ENCODE peak calls at places on chromosome 4, in six cellular contexts. One of them, this sample, is unnamed. For H3K4me1, the result is how much of the 10 kb centered on the place peaks cover.

GRCh38 chr4:152684007-152684406 is 4.2 kb upstream of the TMEM154 start:
- DNase-seq in aorta: no peak
- DNase-seq in sigmoid colon: no peak
- DNase-seq in cardiac muscle cell: peak
- DNase-seq in neuronal stem cell: no peak
- DNase-seq in left ventricle myocardium inferior: peak
- DNase-seq in this sample: no peak

GRCh38 chr4:3388461-3389185 is 53.1 kb upstream of the HGFAC start:
- DNase-seq in aorta: peak
- DNase-seq in sigmoid colon: peak
- DNase-seq in cardiac muscle cell: peak
- DNase-seq in neuronal stem cell: no peak
- DNase-seq in left ventricle myocardium inferior: peak
- DNase-seq in this sample: peak

GRCh38 chr4:10587697-10588096 is 96.9 kb downstream of the CLNK start:
- DNase-seq in aorta: no peak
- DNase-seq in sigmoid colon: no peak
- DNase-seq in cardiac muscle cell: no peak
- DNase-seq in neuronal stem cell: no peak
- DNase-seq in left ventricle myocardium inferior: no peak
- DNase-seq in this sample: no peak

GRCh38 chr4:164734476-164734875 is 19.5 kb upstream of the SMIM31 start:
- DNase-seq in aorta: no peak
- DNase-seq in sigmoid colon: no peak
- DNase-seq in cardiac muscle cell: no peak
- DNase-seq in neuronal stem cell: no peak
- DNase-seq in left ventricle myocardium inferior: no peak
- DNase-seq in this sample: no peak

GRCh38 chr4:90318208-90318607 is 191.0 kb downstream of the CCSER1 start:
- DNase-seq in aorta: no peak
- DNase-seq in sigmoid colon: no peak
- DNase-seq in cardiac muscle cell: no peak
- DNase-seq in neuronal stem cell: no peak
- DNase-seq in left ventricle myocardium inferior: no peak
- DNase-seq in this sample: no peak

GRCh38 chr4:3411676-3412075 is 30.1 kb upstream of the HGFAC start:
- DNase-seq in aorta: peak
- DNase-seq in sigmoid colon: peak
- DNase-seq in cardiac muscle cell: no peak
- DNase-seq in neuronal stem cell: no peak
- DNase-seq in left ventricle myocardium inferior: no peak
- DNase-seq in this sample: peak

GRCh38 chr4:3680656-3681055 is 85.5 kb upstream of the ADRA2C start:
- DNase-seq in aorta: peak
- DNase-seq in sigmoid colon: peak
- DNase-seq in cardiac muscle cell: no peak
- DNase-seq in neuronal stem cell: no peak
- DNase-seq in left ventricle myocardium inferior: no peak
- DNase-seq in this sample: peak

GRCh38 chr4:24557036-24558022 is 27.0 kb downstream of the DHX15 start:
- DNase-seq in aorta: no peak
- DNase-seq in sigmoid colon: no peak
- DNase-seq in cardiac muscle cell: no peak
- DNase-seq in neuronal stem cell: no peak
- DNase-seq in left ventricle myocardium inferior: no peak
- DNase-seq in this sample: no peak

GRCh38 chr4:8044699-8045098 is 105.0 kb upstream of the AFAP1 start:
- DNase-seq in aorta: no peak
- DNase-seq in sigmoid colon: no peak
- DNase-seq in cardiac muscle cell: no peak
- DNase-seq in neuronal stem cell: no peak
- DNase-seq in left ventricle myocardium inferior: no peak
- DNase-seq in this sample: no peak

GRCh38 chr4:169249214-169249973 is 21.4 kb downstream of the SH3RF1 start:
- DNase-seq in aorta: no peak
- DNase-seq in sigmoid colon: no peak
- DNase-seq in cardiac muscle cell: no peak
- DNase-seq in neuronal stem cell: no peak
- DNase-seq in left ventricle myocardium inferior: no peak
- DNase-seq in this sample: no peak

GRCh38 chr4:95524184-95524583 is 24.6 kb downstream of the UNC5C start:
- DNase-seq in aorta: no peak
- DNase-seq in sigmoid colon: no peak
- DNase-seq in cardiac muscle cell: no peak
- DNase-seq in neuronal stem cell: no peak
- DNase-seq in left ventricle myocardium inferior: no peak
- DNase-seq in this sample: no peak

GRCh38 chr4:131091896-131092295 is 1995.9 kb downstream of the C4orf33 start:
- DNase-seq in aorta: no peak
- DNase-seq in sigmoid colon: no peak
- DNase-seq in cardiac muscle cell: peak
- DNase-seq in neuronal stem cell: peak
- DNase-seq in left ventricle myocardium inferior: no peak
- DNase-seq in this sample: no peak

GRCh38 chr4:6592804-6593563 is 18.0 kb downstream of the MAN2B2 start:
- DNase-seq in aorta: no peak
- DNase-seq in sigmoid colon: no peak
- DNase-seq in cardiac muscle cell: no peak
- DNase-seq in neuronal stem cell: no peak
- DNase-seq in left ventricle myocardium inferior: no peak
- DNase-seq in this sample: no peak

GRCh38 chr4:149630079-149630478 is 185.6 kb downstream of the IQCM start:
- DNase-seq in aorta: no peak
- DNase-seq in sigmoid colon: no peak
- DNase-seq in cardiac muscle cell: no peak
- DNase-seq in neuronal stem cell: no peak
- DNase-seq in left ventricle myocardium inferior: no peak
- DNase-seq in this sample: no peak

GRCh38 chr4:15043226-15043625 is 40.9 kb downstream of the CPEB2 start:
- DNase-seq in aorta: no peak
- DNase-seq in sigmoid colon: no peak
- DNase-seq in cardiac muscle cell: no peak
- DNase-seq in neuronal stem cell: no peak
- DNase-seq in left ventricle myocardium inferior: no peak
- DNase-seq in this sample: no peak

GRCh38 chr4:76694056-76694455 is 203.9 kb downstream of the SOWAHB start:
- DNase-seq in aorta: no peak
- DNase-seq in sigmoid colon: no peak
- DNase-seq in cardiac muscle cell: no peak
- DNase-seq in neuronal stem cell: no peak
- DNase-seq in left ventricle myocardium inferior: no peak
- DNase-seq in this sample: no peak
- H3K4me1 ChIP-seq in aorta: under half
- H3K4me1 ChIP-seq in sigmoid colon: under half
- H3K4me1 ChIP-seq in cardiac muscle cell: under half
- H3K4me1 ChIP-seq in neuronal stem cell: under half
- H3K4me1 ChIP-seq in left ventricle myocardium inferior: under half
- H3K4me1 ChIP-seq in this sample: under half

DNA sequence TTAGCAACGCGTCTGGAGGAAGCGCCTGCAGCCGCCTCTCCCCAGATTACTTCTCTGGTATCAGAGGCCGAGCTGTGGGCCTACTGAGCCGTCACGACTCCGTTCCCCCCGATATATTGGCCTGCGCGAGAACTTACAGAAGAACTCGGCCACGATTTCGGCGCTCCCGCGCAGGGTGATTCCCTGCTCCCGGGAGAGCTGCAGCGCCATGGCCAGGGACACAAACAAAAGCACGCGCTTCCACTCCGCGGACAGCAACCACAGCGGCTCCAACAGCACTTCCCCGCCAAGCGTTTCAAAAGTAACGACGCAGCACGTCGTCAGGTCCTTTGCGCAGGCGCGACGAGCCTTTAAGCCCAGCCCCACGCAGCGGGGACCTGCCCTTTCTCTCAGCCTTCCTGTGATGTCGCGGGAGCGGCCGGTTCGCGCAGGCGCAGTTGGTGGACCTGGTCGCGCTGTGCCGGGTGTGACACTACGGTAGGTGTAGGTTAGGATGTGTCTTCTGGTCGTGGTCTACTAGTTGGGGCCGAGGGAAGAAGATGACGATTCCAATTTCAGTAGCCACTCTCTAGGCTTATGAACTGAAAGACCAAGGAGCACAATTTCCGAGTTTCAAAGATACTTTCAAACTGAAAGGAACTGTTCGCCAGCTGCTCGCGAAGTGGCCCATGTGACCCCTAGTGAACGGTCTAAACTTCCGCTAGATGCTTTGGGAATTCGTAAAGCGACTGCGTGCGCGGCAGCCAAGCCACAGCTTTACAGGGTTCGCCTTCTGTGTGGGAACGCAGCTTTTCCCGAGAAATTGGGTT is at the start of gene MAD2L1:
- DNase-seq in aorta: peak
- DNase-seq in sigmoid colon: peak
- DNase-seq in cardiac muscle cell: peak
- DNase-seq in neuronal stem cell: peak
- DNase-seq in left ventricle myocardium inferior: peak
- DNase-seq in this sample: peak
- H3K4me3 ChIP-seq in aorta: peak
- H3K4me3 ChIP-seq in sigmoid colon: peak
- H3K4me3 ChIP-seq in cardiac muscle cell: peak
- H3K4me3 ChIP-seq in neuronal stem cell: peak
- H3K4me3 ChIP-seq in left ventricle myocardium inferior: peak
- H3K4me3 ChIP-seq in this sample: peak

DNA sequence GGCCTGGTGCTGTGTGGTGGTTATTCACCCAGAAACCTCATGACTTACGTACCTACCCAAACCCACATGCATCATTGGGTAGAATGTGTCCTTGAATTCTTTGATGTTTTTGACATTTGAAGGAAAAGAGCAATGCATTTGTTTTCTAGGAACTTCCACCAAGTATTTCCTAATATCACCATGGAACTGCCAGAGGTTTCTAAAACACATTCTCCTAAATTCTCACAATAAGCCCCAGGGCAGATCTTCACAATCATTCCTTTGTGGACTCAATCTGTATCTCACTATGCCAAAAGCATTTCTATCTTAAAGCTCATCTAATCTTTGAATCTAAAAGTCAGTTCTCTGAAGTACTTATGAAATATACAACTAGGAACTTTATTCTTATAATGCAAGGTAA is 8.3 kb upstream of the ODAM start:
- DNase-seq in aorta: no peak
- DNase-seq in sigmoid colon: no peak
- DNase-seq in cardiac muscle cell: no peak
- DNase-seq in neuronal stem cell: no peak
- DNase-seq in left ventricle myocardium inferior: no peak
- DNase-seq in this sample: no peak
- H3K4me1 ChIP-seq in aorta: under half
- H3K4me1 ChIP-seq in sigmoid colon: under half
- H3K4me1 ChIP-seq in cardiac muscle cell: under half
- H3K4me1 ChIP-seq in neuronal stem cell: under half
- H3K4me1 ChIP-seq in left ventricle myocardium inferior: under half
- H3K4me1 ChIP-seq in this sample: under half

GRCh38 chr4:88600129-88600849 is 8.0 kb downstream of the HERC3 start:
- DNase-seq in aorta: no peak
- DNase-seq in sigmoid colon: no peak
- DNase-seq in cardiac muscle cell: no peak
- DNase-seq in neuronal stem cell: no peak
- DNase-seq in left ventricle myocardium inferior: no peak
- DNase-seq in this sample: no peak
- H3K4me3 ChIP-seq in aorta: no peak
- H3K4me3 ChIP-seq in sigmoid colon: no peak
- H3K4me3 ChIP-seq in cardiac muscle cell: no peak
- H3K4me3 ChIP-seq in neuronal stem cell: no peak
- H3K4me3 ChIP-seq in left ventricle myocardium inferior: peak
- H3K4me3 ChIP-seq in this sample: peak

DNA sequence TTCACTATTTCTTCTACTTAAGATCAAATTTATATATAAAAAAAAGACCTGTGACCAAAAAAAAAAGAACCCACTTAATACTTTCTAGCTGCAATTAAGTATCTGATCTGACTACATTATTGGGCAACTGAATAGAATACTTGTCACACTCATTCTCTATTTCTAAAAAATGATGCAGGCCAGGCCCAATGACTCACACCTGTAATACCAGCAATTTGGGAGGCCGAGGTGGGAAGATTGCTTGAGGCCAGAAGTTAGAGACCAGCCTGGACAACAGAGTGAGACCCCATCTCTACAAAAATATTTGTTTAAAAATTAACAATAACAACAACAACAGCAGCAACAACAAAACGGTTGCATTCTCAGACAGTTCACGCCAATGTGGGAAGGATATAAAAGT is 108.8 kb upstream of the BMP2K start:
- DNase-seq in aorta: no peak
- DNase-seq in sigmoid colon: no peak
- DNase-seq in cardiac muscle cell: no peak
- DNase-seq in neuronal stem cell: no peak
- DNase-seq in left ventricle myocardium inferior: no peak
- DNase-seq in this sample: no peak
- H3K4me1 ChIP-seq in aorta: under half
- H3K4me1 ChIP-seq in sigmoid colon: under half
- H3K4me1 ChIP-seq in cardiac muscle cell: under half
- H3K4me1 ChIP-seq in neuronal stem cell: under half
- H3K4me1 ChIP-seq in left ventricle myocardium inferior: under half
- H3K4me1 ChIP-seq in this sample: under half

GRCh38 chr4:108172231-108172779 is 3.6 kb upstream of the LEF1 start:
- DNase-seq in aorta: no peak
- DNase-seq in sigmoid colon: no peak
- DNase-seq in cardiac muscle cell: peak
- DNase-seq in neuronal stem cell: peak
- DNase-seq in left ventricle myocardium inferior: no peak
- DNase-seq in this sample: no peak

GRCh38 chr4:108168672-108169562 is at the start of gene LEF1:
- DNase-seq in aorta: peak
- DNase-seq in sigmoid colon: no peak
- DNase-seq in cardiac muscle cell: peak
- DNase-seq in neuronal stem cell: peak
- DNase-seq in left ventricle myocardium inferior: no peak
- DNase-seq in this sample: no peak

GRCh38 chr4:108171541-108172230 is 3.0 kb upstream of the LEF1 start:
- DNase-seq in aorta: no peak
- DNase-seq in sigmoid colon: no peak
- DNase-seq in cardiac muscle cell: no peak
- DNase-seq in neuronal stem cell: peak
- DNase-seq in left ventricle myocardium inferior: no peak
- DNase-seq in this sample: no peak

GRCh38 chr4:108169639-108170038 is 907 bp upstream of the LEF1 start:
- DNase-seq in aorta: no peak
- DNase-seq in sigmoid colon: no peak
- DNase-seq in cardiac muscle cell: no peak
- DNase-seq in neuronal stem cell: no peak
- DNase-seq in left ventricle myocardium inferior: no peak
- DNase-seq in this sample: no peak

GRCh38 chr4:108170729-108171540 is 2.2 kb upstream of the LEF1 start:
- DNase-seq in aorta: no peak
- DNase-seq in sigmoid colon: no peak
- DNase-seq in cardiac muscle cell: peak
- DNase-seq in neuronal stem cell: peak
- DNase-seq in left ventricle myocardium inferior: no peak
- DNase-seq in this sample: no peak
- H3K4me3 ChIP-seq in aorta: no peak
- H3K4me3 ChIP-seq in sigmoid colon: no peak
- H3K4me3 ChIP-seq in cardiac muscle cell: no peak
- H3K4me3 ChIP-seq in neuronal stem cell: no peak
- H3K4me3 ChIP-seq in left ventricle myocardium inferior: no peak
- H3K4me3 ChIP-seq in this sample: no peak